ENCODE peak calls at places on chromosomes 7 and 10, in four cellular contexts. L, V, E and S are unnamed samples.

GRCh38 chr10:12412671-12413368 is 63.5 kb downstream of the CAMK1D start:
- DNase-seq in V (no peak), L (no peak), E (no peak), S (no peak)

GRCh38 chr7:2399848-2400587 is 3.4 kb upstream of the CHST12 start:
- DNase-seq in L (peak), V (peak), E (peak), S (peak)

GRCh38 chr7:22578048-22578770 is 78.2 kb upstream of the STEAP1B start:
- DNase-seq in V (peak), L (no peak), E (no peak), S (no peak)

GRCh38 chr10:119770928-119771327 is 45.1 kb downstream of the INPP5F start:
- DNase-seq in L (no peak), V (no peak), E (no peak), S (no peak)

GRCh38 chr7:12719141-12719919 is 31.9 kb downstream of the ARL4A start:
- DNase-seq in V (peak), E (no peak), L (no peak), S (no peak)

GRCh38 chr7:15839415-15840100 is 153.1 kb upstream of the MEOX2 start:
- DNase-seq in V (peak), L (peak), E (no peak), S (no peak)

GRCh38 chr7:157054927-157055326 is 44.5 kb upstream of the MNX1 start:
- DNase-seq in V (no peak), L (no peak), E (peak), S (no peak)

GRCh38 chr7:16064316-16064715 is 357.0 kb downstream of the CRPPA start:
- DNase-seq in V (no peak), L (no peak), E (no peak), S (no peak)

GRCh38 chr7:130971297-130971696 is 237.3 kb upstream of the KLF14 start:
- DNase-seq in L (no peak), V (no peak), E (no peak), S (no peak)

GRCh38 chr10:33413093-33413442 is 78.6 kb upstream of the NRP1 start:
- DNase-seq in L (no peak), V (peak), E (no peak), S (no peak)

GRCh38 chr10:125795111-125795510 is 19.5 kb upstream of the MMP21 start:
- DNase-seq in L (no peak), E (peak), V (no peak), S (no peak)

GRCh38 chr7:127251458-127252379 is 1.0 kb downstream of the GRM8 start:
- DNase-seq in E (peak), L (no peak), V (no peak), S (peak)

GRCh38 chr7:12139421-12139820 is 71.7 kb upstream of the TMEM106B start:
- DNase-seq in L (no peak), E (no peak), V (no peak), S (no peak)

GRCh38 chr7:3165681-3166580 is 122.3 kb upstream of the CARD11 start:
- DNase-seq in E (no peak), V (no peak), L (no peak), S (no peak)

GRCh38 chr7:43758861-43759683 is 592 bp downstream of the BLVRA start:
- DNase-seq in E (no peak), L (no peak), V (peak), S (no peak)

GRCh38 chr7:16754869-16755317 is 1.3 kb downstream of the TSPAN13 start:
- DNase-seq in L (no peak), E (no peak), V (no peak), S (no peak)

GRCh38 chr10:77274046-77274795 is 363.4 kb downstream of the KCNMA1 start:
- DNase-seq in V (peak), E (no peak), L (no peak), S (no peak)

DNA sequence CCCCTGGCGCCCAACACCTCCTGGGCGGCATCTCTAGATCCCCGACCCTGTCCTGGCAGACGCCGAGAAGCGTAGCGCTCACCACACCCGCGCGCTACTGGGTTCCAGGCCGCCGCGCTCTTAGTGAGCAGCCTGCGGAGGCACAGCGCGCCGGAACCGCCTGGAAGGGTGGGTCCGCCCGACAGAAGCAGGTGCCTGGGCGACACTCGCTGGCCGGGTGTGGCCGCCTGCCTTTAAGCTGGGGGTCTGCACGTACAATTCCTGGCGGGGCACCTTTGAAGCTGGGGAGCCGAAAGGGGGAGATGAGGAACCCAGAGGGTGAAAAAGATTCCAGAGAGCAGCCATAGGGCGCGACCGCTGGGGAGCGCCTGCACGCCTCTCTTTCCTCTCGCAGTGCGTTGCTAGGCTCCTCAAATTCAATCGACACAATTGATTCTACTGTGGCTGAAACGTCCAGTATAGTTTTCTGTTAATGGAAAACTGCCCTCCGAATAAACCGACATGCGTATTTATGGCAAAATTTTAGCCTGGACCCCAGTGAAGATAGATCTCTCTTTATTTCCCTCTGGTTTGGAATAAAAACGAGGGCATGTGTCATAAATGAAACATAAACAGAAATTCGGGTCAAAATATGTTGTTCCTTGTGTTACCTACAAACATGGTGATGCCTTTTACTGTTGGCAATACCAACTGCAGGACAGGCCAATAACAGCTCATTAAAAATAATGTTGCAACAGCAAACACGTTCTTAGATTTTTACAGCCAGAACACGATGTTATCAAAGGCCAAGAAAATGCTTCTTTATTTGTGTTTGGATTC is 4.6 kb downstream of the HMX3 start:
- DNase-seq in V (no peak), L (no peak), E (no peak), S (no peak)
- TF ChIP-seq CTCF in V (peak), L (no peak), E (no peak), S (no peak)

GRCh38 chr10:9299966-9300365 is 1245.5 kb downstream of the GATA3 start:
- DNase-seq in E (no peak), L (no peak), V (no peak), S (no peak)

GRCh38 chr10:9302142-9302746 is 1247.8 kb downstream of the GATA3 start:
- DNase-seq in L (no peak), E (no peak), V (peak), S (no peak)

GRCh38 chr10:9297580-9297979 is 1243.1 kb downstream of the GATA3 start:
- DNase-seq in V (no peak), E (no peak), L (no peak), S (no peak)

GRCh38 chr10:9301554-9301953 is 1247.1 kb downstream of the GATA3 start:
- DNase-seq in L (no peak), E (no peak), V (no peak), S (no peak)

GRCh38 chr10:9301148-9301547 is 1246.7 kb downstream of the GATA3 start:
- DNase-seq in E (no peak), L (no peak), V (no peak), S (no peak)
- TF ChIP-seq CTCF in E (no peak), L (no peak), V (peak), S (no peak)

DNA sequence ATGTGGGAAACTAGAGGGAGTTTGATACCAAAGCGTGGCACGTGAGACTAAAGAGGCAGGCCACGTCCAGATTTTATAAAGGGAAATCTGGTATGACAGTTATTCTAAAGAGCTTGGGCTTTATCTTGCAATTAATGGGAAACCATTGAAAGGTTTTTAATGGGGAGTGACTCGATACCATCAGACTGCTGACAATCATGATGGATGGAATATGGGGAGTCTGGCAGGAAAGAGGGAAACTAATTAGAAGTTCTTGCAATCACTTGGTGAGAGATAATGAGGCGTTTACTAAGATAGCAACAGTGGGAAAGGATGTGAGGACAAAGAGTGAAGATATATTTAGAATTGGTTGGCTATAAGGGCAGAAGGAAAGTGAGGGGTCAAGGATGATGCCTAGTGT is 94.0 kb downstream of the MBL2 start:
- DNase-seq in E (no peak), L (no peak), V (no peak), S (no peak)
- TF ChIP-seq CTCF in E (no peak), L (no peak), V (no peak), S (no peak)

GRCh38 chr7:99576251-99576650 is 17.8 kb downstream of the ZNF655 start:
- DNase-seq in V (no peak), E (no peak), L (no peak), S (no peak)

GRCh38 chr7:99579281-99579955 is 18.6 kb upstream of the TMEM225B start:
- DNase-seq in V (no peak), L (no peak), E (no peak), S (no peak)

GRCh38 chr7:99579956-99580777 is 17.9 kb upstream of the TMEM225B start:
- DNase-seq in L (no peak), E (peak), V (no peak), S (no peak)
- TF ChIP-seq CTCF in L (no peak), E (no peak), V (peak), S (peak)

GRCh38 chr7:46153951-46154787 is 233.1 kb upstream of the IGFBP3 start:
- DNase-seq in E (peak), V (no peak), L (no peak), S (peak)

GRCh38 chr7:46150202-46150601 is 229.1 kb upstream of the IGFBP3 start:
- DNase-seq in L (no peak), E (no peak), V (no peak), S (no peak)

GRCh38 chr7:46153583-46153950 is 232.5 kb upstream of the IGFBP3 start:
- DNase-seq in L (no peak), E (no peak), V (no peak), S (no peak)

GRCh38 chr7:46150721-46151120 is 229.6 kb upstream of the IGFBP3 start:
- DNase-seq in L (no peak), E (no peak), V (no peak), S (no peak)

GRCh38 chr7:46152671-46153070 is 231.6 kb upstream of the IGFBP3 start:
- DNase-seq in L (no peak), V (no peak), E (no peak), S (no peak)
- TF ChIP-seq CTCF in L (no peak), V (peak), E (no peak), S (no peak)

GRCh38 chr7:81285142-81285871 is 366.5 kb upstream of the SEMA3C start:
- DNase-seq in E (no peak), L (no peak), V (peak), S (no peak)
- TF ChIP-seq CTCF in E (no peak), L (no peak), V (no peak), S (no peak)